ENCODE peak calls at places on chromosomes 12 and 14, in six cellular contexts. One of them, this sample, is unnamed. For H3K4me1 and H3K9me3, the result is how much of the 10 kb centered on the place peaks cover.

GRCh38 chr14:68309121-68309520 is 483.7 kb downstream of the ZFP36L1 start:
- DNase-seq in ovary: no peak
- DNase-seq in H9: no peak
- DNase-seq in OCI-LY7: no peak
- DNase-seq in ascending aorta: no peak
- DNase-seq in mammary epithelial cell: no peak
- DNase-seq in this sample: no peak

GRCh38 chr12:31966558-31967205 is 7.5 kb downstream of the RESF1 start:
- DNase-seq in mammary epithelial cell: no peak
- DNase-seq in OCI-LY7: no peak
- DNase-seq in ovary: no peak
- DNase-seq in H9: no peak
- DNase-seq in ascending aorta: no peak
- DNase-seq in this sample: no peak

GRCh38 chr14:103629503-103630121 is 601 bp downstream of the KLC1 start:
- DNase-seq in H9: peak
- DNase-seq in mammary epithelial cell: peak
- DNase-seq in ascending aorta: peak
- DNase-seq in ovary: peak
- DNase-seq in OCI-LY7: peak
- DNase-seq in this sample: peak

GRCh38 chr12:88448337-88448944 is 131.8 kb downstream of the KITLG start:
- DNase-seq in ovary: no peak
- DNase-seq in ascending aorta: no peak
- DNase-seq in mammary epithelial cell: no peak
- DNase-seq in H9: no peak
- DNase-seq in OCI-LY7: no peak
- DNase-seq in this sample: no peak

GRCh38 chr12:57340104-57340503 is 89.1 kb upstream of the STAC3 start:
- DNase-seq in mammary epithelial cell: no peak
- DNase-seq in OCI-LY7: no peak
- DNase-seq in H9: no peak
- DNase-seq in ascending aorta: peak
- DNase-seq in ovary: peak
- DNase-seq in this sample: peak

GRCh38 chr14:55427439-55427838 is 13.0 kb downstream of the TBPL2 start:
- DNase-seq in H9: no peak
- DNase-seq in ascending aorta: no peak
- DNase-seq in OCI-LY7: no peak
- DNase-seq in ovary: no peak
- DNase-seq in mammary epithelial cell: peak
- DNase-seq in this sample: no peak

GRCh38 chr14:53615254-53615653 is 341.4 kb downstream of the BMP4 start:
- DNase-seq in mammary epithelial cell: no peak
- DNase-seq in H9: no peak
- DNase-seq in ovary: no peak
- DNase-seq in ascending aorta: no peak
- DNase-seq in OCI-LY7: no peak
- DNase-seq in this sample: no peak

GRCh38 chr12:69688021-69688420 is 11.1 kb downstream of the BEST3 start:
- DNase-seq in H9: no peak
- DNase-seq in ascending aorta: no peak
- DNase-seq in OCI-LY7: no peak
- DNase-seq in ovary: no peak
- DNase-seq in mammary epithelial cell: peak
- DNase-seq in this sample: no peak

GRCh38 chr14:92657457-92658142 is 90.8 kb downstream of the LGMN start:
- DNase-seq in H9: no peak
- DNase-seq in mammary epithelial cell: no peak
- DNase-seq in OCI-LY7: no peak
- DNase-seq in ascending aorta: peak
- DNase-seq in ovary: no peak
- DNase-seq in this sample: peak

GRCh38 chr12:122293081-122293480 is 26.8 kb upstream of the VPS33A start:
- DNase-seq in ovary: no peak
- DNase-seq in OCI-LY7: no peak
- DNase-seq in ascending aorta: no peak
- DNase-seq in H9: no peak
- DNase-seq in mammary epithelial cell: no peak
- DNase-seq in this sample: no peak
- TF ChIP-seq CTCF in ovary: no peak
- TF ChIP-seq CTCF in OCI-LY7: no peak
- TF ChIP-seq CTCF in ascending aorta: no peak
- TF ChIP-seq CTCF in H9: no peak
- TF ChIP-seq CTCF in mammary epithelial cell: no peak
- TF ChIP-seq CTCF in this sample: no peak

GRCh38 chr12:3201741-3202500 is 124.7 kb downstream of the TSPAN9 start:
- DNase-seq in H9: no peak
- DNase-seq in ascending aorta: no peak
- DNase-seq in ovary: no peak
- DNase-seq in OCI-LY7: no peak
- DNase-seq in mammary epithelial cell: no peak
- DNase-seq in this sample: no peak
- H3K4me1 ChIP-seq in H9: under half
- H3K4me1 ChIP-seq in ascending aorta: under half
- H3K4me1 ChIP-seq in ovary: under half
- H3K4me1 ChIP-seq in OCI-LY7: under half
- H3K4me1 ChIP-seq in mammary epithelial cell: under half
- H3K4me1 ChIP-seq in this sample: under half

DNA sequence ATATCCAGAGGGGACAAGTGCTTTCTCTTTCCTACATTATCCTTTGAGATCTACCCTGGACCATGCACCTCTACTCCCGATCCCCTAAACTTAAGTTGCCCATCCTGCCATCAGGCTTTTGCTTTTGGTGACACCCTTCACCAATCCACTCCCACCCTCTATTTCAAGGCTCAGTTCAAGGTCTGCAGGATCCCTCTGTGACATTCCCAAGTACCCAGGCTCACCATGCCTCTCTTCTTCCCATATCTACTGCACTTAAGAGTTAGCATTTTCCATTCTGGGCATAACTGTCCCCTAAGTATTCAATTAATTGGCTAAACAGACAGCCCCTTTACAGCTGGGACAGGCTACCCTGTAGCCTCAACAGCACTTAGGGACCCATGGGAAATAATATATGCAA is 3.1 kb downstream of the NFYB start:
- DNase-seq in OCI-LY7: no peak
- DNase-seq in ovary: no peak
- DNase-seq in mammary epithelial cell: no peak
- DNase-seq in H9: no peak
- DNase-seq in ascending aorta: no peak
- DNase-seq in this sample: no peak
- H3K9me3 ChIP-seq in OCI-LY7: under half
- H3K9me3 ChIP-seq in ovary: under half
- H3K9me3 ChIP-seq in mammary epithelial cell: under half
- H3K9me3 ChIP-seq in H9: under half
- H3K9me3 ChIP-seq in ascending aorta: under half
- H3K9me3 ChIP-seq in this sample: under half

GRCh38 chr12:1702708-1703107 is 11.8 kb downstream of the ADIPOR2 start:
- DNase-seq in mammary epithelial cell: no peak
- DNase-seq in OCI-LY7: no peak
- DNase-seq in ovary: no peak
- DNase-seq in ascending aorta: no peak
- DNase-seq in H9: no peak
- DNase-seq in this sample: no peak

GRCh38 chr12:1696800-1697199 is 5.9 kb downstream of the ADIPOR2 start:
- DNase-seq in ovary: no peak
- DNase-seq in ascending aorta: no peak
- DNase-seq in mammary epithelial cell: no peak
- DNase-seq in H9: no peak
- DNase-seq in OCI-LY7: no peak
- DNase-seq in this sample: no peak

GRCh38 chr12:1697253-1697652 is 6.4 kb downstream of the ADIPOR2 start:
- DNase-seq in H9: no peak
- DNase-seq in ovary: no peak
- DNase-seq in OCI-LY7: no peak
- DNase-seq in mammary epithelial cell: no peak
- DNase-seq in ascending aorta: no peak
- DNase-seq in this sample: no peak

GRCh38 chr12:1695836-1696670 is 5.2 kb downstream of the ADIPOR2 start:
- DNase-seq in H9: no peak
- DNase-seq in ascending aorta: no peak
- DNase-seq in OCI-LY7: no peak
- DNase-seq in ovary: no peak
- DNase-seq in mammary epithelial cell: no peak
- DNase-seq in this sample: no peak

GRCh38 chr12:1698638-1699214 is 7.9 kb downstream of the ADIPOR2 start:
- DNase-seq in ovary: no peak
- DNase-seq in mammary epithelial cell: no peak
- DNase-seq in H9: no peak
- DNase-seq in ascending aorta: no peak
- DNase-seq in OCI-LY7: no peak
- DNase-seq in this sample: no peak
- TF ChIP-seq CTCF in ovary: no peak
- TF ChIP-seq CTCF in mammary epithelial cell: no peak
- TF ChIP-seq CTCF in H9: peak
- TF ChIP-seq CTCF in ascending aorta: no peak
- TF ChIP-seq CTCF in OCI-LY7: no peak
- TF ChIP-seq CTCF in this sample: no peak

GRCh38 chr14:25006031-25006430 is 43.9 kb downstream of the STXBP6 start:
- DNase-seq in ascending aorta: no peak
- DNase-seq in H9: no peak
- DNase-seq in OCI-LY7: no peak
- DNase-seq in mammary epithelial cell: no peak
- DNase-seq in ovary: no peak
- DNase-seq in this sample: no peak
- H3K4me1 ChIP-seq in ascending aorta: under half
- H3K4me1 ChIP-seq in H9: under half
- H3K4me1 ChIP-seq in OCI-LY7: under half
- H3K4me1 ChIP-seq in mammary epithelial cell: under half
- H3K4me1 ChIP-seq in ovary: under half
- H3K4me1 ChIP-seq in this sample: under half

GRCh38 chr12:51869490-51869865 is 18.4 kb upstream of the ANKRD33 start:
- DNase-seq in ascending aorta: no peak
- DNase-seq in ovary: no peak
- DNase-seq in H9: no peak
- DNase-seq in OCI-LY7: no peak
- DNase-seq in mammary epithelial cell: no peak
- DNase-seq in this sample: no peak

GRCh38 chr12:51866324-51866723 is 17.8 kb upstream of the FIGNL2 start:
- DNase-seq in ovary: no peak
- DNase-seq in mammary epithelial cell: no peak
- DNase-seq in OCI-LY7: no peak
- DNase-seq in H9: no peak
- DNase-seq in ascending aorta: no peak
- DNase-seq in this sample: peak

GRCh38 chr12:51866762-51867161 is 18.2 kb upstream of the FIGNL2 start:
- DNase-seq in mammary epithelial cell: no peak
- DNase-seq in H9: no peak
- DNase-seq in ovary: no peak
- DNase-seq in OCI-LY7: no peak
- DNase-seq in ascending aorta: no peak
- DNase-seq in this sample: peak

GRCh38 chr12:51868821-51869489 is 18.9 kb upstream of the ANKRD33 start:
- DNase-seq in mammary epithelial cell: no peak
- DNase-seq in H9: no peak
- DNase-seq in ovary: peak
- DNase-seq in ascending aorta: no peak
- DNase-seq in OCI-LY7: no peak
- DNase-seq in this sample: no peak

GRCh38 chr12:51867796-51868428 is 19.4 kb upstream of the FIGNL2 start:
- DNase-seq in OCI-LY7: no peak
- DNase-seq in H9: no peak
- DNase-seq in mammary epithelial cell: no peak
- DNase-seq in ovary: no peak
- DNase-seq in ascending aorta: no peak
- DNase-seq in this sample: peak
- H3K9me3 ChIP-seq in OCI-LY7: under half
- H3K9me3 ChIP-seq in H9: under half
- H3K9me3 ChIP-seq in mammary epithelial cell: under half
- H3K9me3 ChIP-seq in ovary: under half
- H3K9me3 ChIP-seq in ascending aorta: under half
- H3K9me3 ChIP-seq in this sample: under half

DNA sequence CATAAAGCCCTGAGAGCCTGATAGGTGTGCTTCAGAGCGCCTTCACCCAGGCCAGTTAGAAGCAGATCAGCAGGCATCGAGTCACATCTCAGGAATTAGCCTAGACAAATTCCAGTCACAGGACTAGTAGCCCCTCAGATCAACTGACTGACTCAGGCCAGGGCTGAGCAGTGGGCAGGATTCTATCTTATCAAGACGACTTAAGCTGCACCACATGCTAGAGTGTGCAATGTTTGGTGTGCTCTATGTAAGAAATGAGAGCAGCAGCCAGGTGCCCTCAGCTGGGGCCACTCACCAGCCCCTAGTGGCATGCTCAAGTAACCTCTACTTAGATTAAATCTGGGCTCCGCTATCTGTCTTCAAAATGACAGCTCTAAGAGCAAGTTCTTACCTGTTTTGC is 19.7 kb upstream of the NGB start:
- DNase-seq in H9: no peak
- DNase-seq in mammary epithelial cell: peak
- DNase-seq in ascending aorta: no peak
- DNase-seq in OCI-LY7: peak
- DNase-seq in ovary: no peak
- DNase-seq in this sample: no peak
- TF ChIP-seq CTCF in H9: peak
- TF ChIP-seq CTCF in mammary epithelial cell: peak
- TF ChIP-seq CTCF in ascending aorta: no peak
- TF ChIP-seq CTCF in OCI-LY7: peak
- TF ChIP-seq CTCF in ovary: no peak
- TF ChIP-seq CTCF in this sample: no peak

DNA sequence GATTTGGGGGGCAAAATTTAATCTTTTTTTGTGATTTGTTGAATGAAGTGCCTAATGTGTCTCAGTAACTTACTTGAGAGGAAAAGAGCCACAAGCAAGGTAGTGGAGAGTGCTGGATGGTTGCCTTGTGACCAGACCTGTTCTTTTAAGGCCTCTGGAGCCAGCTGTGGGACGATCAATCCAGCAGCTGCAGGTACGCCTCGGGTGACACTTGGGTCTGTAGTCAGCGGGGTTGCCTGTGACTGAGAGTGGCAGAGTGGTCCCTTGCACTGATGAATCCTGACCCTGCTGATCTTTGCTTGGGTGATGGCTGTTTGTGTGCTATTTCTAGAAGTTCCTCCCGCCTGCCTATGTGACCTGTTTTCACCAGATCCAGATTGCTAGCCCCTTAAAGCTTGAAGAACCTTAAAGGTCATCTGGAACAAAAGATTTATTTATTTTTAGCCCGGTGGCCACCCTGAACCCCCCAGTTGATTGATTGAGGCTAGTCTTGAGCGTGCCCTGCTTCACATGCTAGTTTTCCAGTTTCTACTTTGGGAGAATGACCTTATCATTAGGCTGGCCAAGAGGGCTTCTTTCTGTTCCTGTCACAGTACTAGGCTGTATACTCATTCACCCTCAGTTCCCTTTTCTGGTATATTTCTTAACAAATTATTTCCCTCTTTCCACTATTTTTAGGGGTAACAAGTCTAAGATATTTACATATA is 23.2 kb downstream of the PRKCH start:
- DNase-seq in H9: no peak
- DNase-seq in ascending aorta: no peak
- DNase-seq in mammary epithelial cell: no peak
- DNase-seq in ovary: no peak
- DNase-seq in OCI-LY7: no peak
- DNase-seq in this sample: no peak
- H3K4me1 ChIP-seq in H9: under half
- H3K4me1 ChIP-seq in ascending aorta: under half
- H3K4me1 ChIP-seq in mammary epithelial cell: under half
- H3K4me1 ChIP-seq in ovary: under half
- H3K4me1 ChIP-seq in OCI-LY7: under half
- H3K4me1 ChIP-seq in this sample: half or more

GRCh38 chr14:86815341-86815740 is 1177.6 kb downstream of the GALC start:
- DNase-seq in mammary epithelial cell: peak
- DNase-seq in ovary: no peak
- DNase-seq in H9: no peak
- DNase-seq in ascending aorta: no peak
- DNase-seq in OCI-LY7: no peak
- DNase-seq in this sample: no peak
- H3K9me3 ChIP-seq in mammary epithelial cell: under half
- H3K9me3 ChIP-seq in ovary: under half
- H3K9me3 ChIP-seq in H9: under half
- H3K9me3 ChIP-seq in ascending aorta: under half
- H3K9me3 ChIP-seq in OCI-LY7: under half
- H3K9me3 ChIP-seq in this sample: under half

GRCh38 chr14:95339301-95339865 is 19.7 kb upstream of the CLMN start:
- DNase-seq in ascending aorta: no peak
- DNase-seq in ovary: no peak
- DNase-seq in mammary epithelial cell: no peak
- DNase-seq in H9: no peak
- DNase-seq in OCI-LY7: no peak
- DNase-seq in this sample: no peak
- TF ChIP-seq CTCF in ascending aorta: no peak
- TF ChIP-seq CTCF in ovary: no peak
- TF ChIP-seq CTCF in mammary epithelial cell: no peak
- TF ChIP-seq CTCF in H9: no peak
- TF ChIP-seq CTCF in OCI-LY7: no peak
- TF ChIP-seq CTCF in this sample: no peak